ENCODE peak calls at places on chromosomes 6 and 20, in five cellular contexts. L is neural progenitor cell, W is testis, B is BE2C, D is psoas muscle. H is an unnamed sample.

GRCh38 chr6:1708141-1708540 is 98.4 kb downstream of the FOXC1 start:
- DNase-seq in L (peak), W (no peak), B (no peak), D (no peak), H (no peak)

GRCh38 chr6:166167258-166167731 is 356 bp downstream of the TBXT start:
- DNase-seq in L (peak), W (no peak), B (no peak), D (no peak), H (peak)

GRCh38 chr6:73579851-73580246 is 59.0 kb upstream of the EEF1A1 start:
- DNase-seq in L (no peak), W (peak), B (no peak), D (peak), H (peak)

GRCh38 chr6:144248470-144249301 is 36.4 kb upstream of the UTRN start:
- DNase-seq in L (no peak), W (no peak), B (no peak), D (no peak), H (peak)

GRCh38 chr6:49782293-49783181 is 4.5 kb downstream of the PGK2 start:
- DNase-seq in L (no peak), W (no peak), B (no peak), D (no peak), H (no peak)

GRCh38 chr20:373171-373890 is 7.2 kb upstream of the TRIB3 start:
- DNase-seq in L (no peak), W (peak), B (peak), D (peak), H (no peak)

GRCh38 chr20:36170542-36171215 is 16.1 kb downstream of the EPB41L1 start:
- DNase-seq in L (no peak), W (no peak), B (no peak), D (no peak), H (no peak)

GRCh38 chr6:3822747-3823445 is 26.3 kb upstream of the FAM50B start:
- DNase-seq in L (no peak), W (peak), B (no peak), D (no peak), H (no peak)

GRCh38 chr6:113732384-113732966 is 124.7 kb upstream of the MARCKS start:
- DNase-seq in L (peak), W (peak), B (peak), D (no peak), H (no peak)

GRCh38 chr6:10383312-10384063 is 31.4 kb downstream of the TFAP2A start:
- DNase-seq in L (peak), W (no peak), B (no peak), D (peak), H (no peak)

GRCh38 chr6:128511518-128511917 is 8.9 kb downstream of the PTPRK start:
- DNase-seq in L (no peak), W (no peak), B (no peak), D (no peak), H (no peak)

GRCh38 chr20:57564180-57564802 is 3.4 kb downstream of the PCK1 start:
- DNase-seq in L (no peak), W (no peak), B (no peak), D (no peak), H (no peak)
- H3K4me3 ChIP-seq in L (no peak), W (no peak), B (no peak), D (no peak), H (no peak)

DNA sequence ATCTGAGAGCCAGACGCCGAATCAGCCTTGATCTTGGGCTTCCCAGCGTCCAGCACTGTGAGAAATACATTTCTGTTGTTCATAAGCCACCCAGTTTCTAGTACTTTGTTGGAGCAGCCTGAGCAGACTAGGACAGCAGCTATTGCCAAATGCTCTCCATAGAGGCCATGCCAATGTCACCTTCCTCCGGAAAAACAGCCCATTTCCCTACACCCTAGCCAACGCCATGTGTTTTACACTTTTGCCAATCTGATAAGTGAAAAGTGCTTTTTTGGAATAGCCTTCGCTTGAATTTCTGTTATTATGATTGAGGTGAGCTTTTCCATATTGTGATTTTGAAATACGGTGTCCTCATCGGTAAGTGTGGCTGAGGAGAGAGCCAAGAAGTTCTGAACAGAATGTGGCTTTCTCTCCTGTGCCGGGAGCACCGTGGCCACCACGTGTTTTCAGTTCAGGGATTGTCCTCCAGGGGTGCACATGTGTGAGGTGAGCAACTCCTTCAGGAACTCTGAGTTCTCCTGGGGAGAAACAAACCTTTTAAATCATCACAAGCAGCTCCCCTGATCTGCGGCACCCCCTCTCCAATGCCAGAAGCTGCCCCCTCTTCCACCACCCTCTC is 35.8 kb downstream of the TAF8 start:
- DNase-seq in L (no peak), W (no peak), B (no peak), D (no peak), H (no peak)
- TF ChIP-seq CTCF in L (peak), W (no peak), B (peak), D (no peak), H (no peak)

GRCh38 chr6:16681260-16681873 is 79.9 kb downstream of the ATXN1 start:
- DNase-seq in L (no peak), W (no peak), B (no peak), D (peak), H (no peak)
- H3K4me3 ChIP-seq in L (no peak), W (no peak), B (no peak), D (peak), H (no peak)

DNA sequence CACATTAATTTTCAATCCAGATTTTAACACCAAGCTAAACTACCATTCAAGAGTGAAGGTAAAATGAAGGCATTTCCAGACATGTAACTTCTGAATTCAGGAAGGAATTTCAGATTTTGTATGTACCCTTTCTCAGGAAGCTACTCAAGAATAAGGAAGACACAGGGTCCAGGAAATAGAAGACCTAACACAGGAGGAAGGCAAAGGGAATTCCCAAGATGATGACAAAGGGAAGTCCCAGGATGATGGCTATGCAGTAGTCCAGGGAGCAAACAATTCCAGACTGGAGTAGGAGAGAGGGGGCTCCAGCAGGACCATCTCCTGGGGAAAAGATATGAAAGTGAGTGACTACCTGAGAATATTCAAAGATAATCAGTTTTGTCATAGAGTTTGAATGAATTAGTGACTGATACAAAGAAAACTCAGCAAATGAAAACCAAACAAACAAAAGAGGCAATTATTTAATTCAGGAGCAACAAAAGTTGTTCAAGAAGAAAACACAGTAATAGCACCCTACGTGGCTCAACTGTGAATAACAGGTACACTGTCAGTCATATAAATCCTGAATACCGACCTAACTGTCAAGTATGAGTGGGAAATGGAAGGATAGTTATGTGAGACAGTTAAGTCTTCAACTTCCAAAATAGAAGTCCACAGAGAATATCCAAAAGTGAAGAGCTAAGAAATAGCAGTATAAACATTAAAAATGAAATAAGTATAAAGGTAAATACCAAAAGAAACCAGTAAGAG is 4.0 kb downstream of the RNF24 start:
- DNase-seq in L (no peak), W (no peak), B (no peak), D (no peak), H (no peak)
- TF ChIP-seq CTCF in L (no peak), W (no peak), B (peak), D (no peak), H (no peak)

GRCh38 chr6:32255212-32256153 is 31.6 kb upstream of the NOTCH4 start:
- DNase-seq in L (peak), W (peak), B (peak), D (peak), H (peak)
- H3K4me3 ChIP-seq in L (peak), W (peak), B (no peak), D (peak), H (peak)

DNA sequence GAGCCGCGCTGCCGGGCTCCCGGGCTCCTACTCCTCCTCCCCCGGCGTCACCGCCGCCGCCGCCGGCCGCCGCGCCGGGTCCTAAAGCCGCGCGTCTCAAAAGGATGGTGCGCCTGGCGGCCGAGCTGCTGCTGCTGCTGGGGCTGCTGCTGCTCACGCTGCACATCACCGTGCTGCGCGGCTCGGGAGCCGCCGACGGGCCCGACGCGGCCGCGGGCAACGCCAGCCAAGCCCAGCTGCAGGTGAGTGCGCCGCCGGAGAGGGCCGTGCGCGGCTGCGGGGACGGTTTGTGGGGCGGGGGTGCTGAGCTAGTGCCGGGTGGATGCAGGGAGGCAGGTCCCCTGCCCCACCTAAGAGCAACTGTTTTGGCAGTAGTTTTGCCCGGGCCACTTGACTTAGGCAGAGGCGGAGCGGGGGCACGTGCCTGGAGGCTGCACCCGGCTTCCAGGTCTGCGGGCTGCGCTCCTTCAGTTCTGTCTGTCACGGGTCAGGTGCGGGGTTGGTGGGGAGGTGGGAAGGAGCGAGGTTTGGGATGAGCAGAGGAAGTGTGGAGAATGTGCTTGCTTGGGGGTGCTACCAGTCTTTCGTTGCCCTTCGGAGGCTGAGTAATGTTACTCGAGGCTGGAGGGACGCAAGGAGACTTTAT is 722 bp downstream of the ISM1 start:
- DNase-seq in L (peak), W (peak), B (peak), D (peak), H (peak)
- TF ChIP-seq CTCF in L (peak), W (no peak), B (no peak), D (no peak), H (no peak)

GRCh38 chr20:50318709-50319108 is 128.1 kb downstream of the CEBPB start:
- DNase-seq in L (no peak), W (no peak), B (no peak), D (no peak), H (no peak)

GRCh38 chr20:50320005-50320909 is 129.6 kb downstream of the CEBPB start:
- DNase-seq in L (no peak), W (no peak), B (no peak), D (no peak), H (no peak)

GRCh38 chr20:50317116-50317515 is 126.5 kb downstream of the CEBPB start:
- DNase-seq in L (no peak), W (no peak), B (no peak), D (no peak), H (no peak)

GRCh38 chr20:50315811-50316551 is 125.4 kb downstream of the CEBPB start:
- DNase-seq in L (no peak), W (no peak), B (no peak), D (no peak), H (no peak)

DNA sequence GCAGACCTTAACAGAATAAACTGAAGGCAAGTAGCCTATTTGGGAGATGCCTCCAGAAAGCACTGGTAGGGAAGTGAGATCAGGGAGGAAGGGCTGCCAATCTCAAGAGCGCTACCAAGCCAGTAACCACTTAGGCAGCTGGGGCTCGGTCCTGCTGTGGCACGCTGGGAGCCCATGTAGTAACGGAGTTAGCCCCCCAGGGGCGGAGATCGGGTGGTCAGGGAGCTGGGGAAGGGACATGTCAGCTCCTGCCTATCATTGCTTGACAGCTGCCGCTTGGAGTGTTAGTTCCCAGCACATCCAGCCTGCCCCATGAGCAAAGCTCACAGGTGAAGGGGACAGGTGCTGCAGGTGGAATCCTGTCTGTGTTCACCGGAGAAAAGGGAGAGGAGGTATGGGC is 127.0 kb downstream of the CEBPB start:
- DNase-seq in L (no peak), W (no peak), B (no peak), D (no peak), H (no peak)
- H3K4me3 ChIP-seq in L (no peak), W (no peak), B (no peak), D (no peak), H (no peak)

GRCh38 chr20:3924304-3925112 is 35.3 kb downstream of the PANK2 start:
- DNase-seq in L (no peak), W (peak), B (peak), D (peak), H (no peak)
- TF ChIP-seq CTCF in L (no peak), W (no peak), B (no peak), D (no peak), H (no peak)

GRCh38 chr6:110814488-110815259 is 595 bp downstream of the CDK19 start:
- DNase-seq in L (peak), W (peak), B (peak), D (peak), H (peak)

GRCh38 chr6:110812719-110813118 is 2.5 kb downstream of the CDK19 start:
- DNase-seq in L (no peak), W (no peak), B (no peak), D (no peak), H (no peak)

GRCh38 chr6:110815260-110816109 is at the start of gene CDK19:
- DNase-seq in L (peak), W (peak), B (peak), D (peak), H (peak)

GRCh38 chr6:110813813-110814487 is 1.3 kb downstream of the CDK19 start:
- DNase-seq in L (peak), W (peak), B (no peak), D (no peak), H (peak)

GRCh38 chr6:110813338-110813737 is 1.9 kb downstream of the CDK19 start:
- DNase-seq in L (no peak), W (no peak), B (no peak), D (no peak), H (no peak)
- H3K4me3 ChIP-seq in L (peak), W (peak), B (peak), D (peak), H (peak)

H was measured in GM12865.